ENCODE peak calls at places on chromosomes 1 and 21, in five cellular contexts. H is small intestine, M is D341Med, Q is HuH-7, Y is HT-29. B is an unnamed sample.

GRCh38 chr1:224377676-224378006 is 21.0 kb downstream of the CNIH4 start:
- DNase-seq in H (no peak), M (no peak), Q (no peak), Y (no peak), B (no peak)

GRCh38 chr1:201277441-201277840 is 5.9 kb upstream of the PKP1 start:
- DNase-seq in H (no peak), M (no peak), Q (no peak), Y (no peak), B (no peak)

GRCh38 chr21:34743285-34743684 is 74.5 kb downstream of the CLIC6 start:
- DNase-seq in H (no peak), M (no peak), Q (no peak), Y (no peak), B (no peak)

GRCh38 chr1:41915786-41916571 is 2.7 kb downstream of the HIVEP3 start:
- DNase-seq in H (peak), M (no peak), Q (no peak), Y (peak), B (no peak)

GRCh38 chr1:65395887-65396612 is 24.4 kb upstream of the LEPR start:
- DNase-seq in H (no peak), M (no peak), Q (no peak), Y (no peak), B (no peak)

GRCh38 chr1:86429830-86430229 is 5.9 kb downstream of the CLCA2 start:
- DNase-seq in H (no peak), M (no peak), Q (no peak), Y (peak), B (no peak)

GRCh38 chr1:58896211-58897183 is 112.7 kb upstream of the JUN start:
- DNase-seq in H (peak), M (no peak), Q (no peak), Y (peak), B (no peak)

GRCh38 chr1:201715351-201715750 is 113.6 kb upstream of the IPO9 start:
- DNase-seq in H (no peak), M (no peak), Q (no peak), Y (no peak), B (no peak)

GRCh38 chr1:170581041-170581440 is 49.1 kb downstream of the GORAB start:
- DNase-seq in H (no peak), M (no peak), Q (no peak), Y (no peak), B (no peak)

GRCh38 chr1:45304311-45305081 is 22.2 kb upstream of the HPDL start:
- DNase-seq in H (peak), M (no peak), Q (no peak), Y (no peak), B (no peak)

GRCh38 chr1:59554011-59554673 is 257.2 kb downstream of the FGGY start:
- DNase-seq in H (no peak), M (no peak), Q (no peak), Y (no peak), B (no peak)

GRCh38 chr1:163824490-163824889 is 502.7 kb downstream of the NUF2 start:
- DNase-seq in H (no peak), M (no peak), Q (no peak), Y (no peak), B (no peak)

GRCh38 chr1:112702420-112703261 is 4.3 kb downstream of the RHOC start:
- DNase-seq in H (no peak), M (no peak), Q (no peak), Y (no peak), B (no peak)

GRCh38 chr1:24022611-24023359 is 42.7 kb upstream of the SRSF10 start:
- DNase-seq in H (peak), M (no peak), Q (no peak), Y (peak), B (no peak)

GRCh38 chr21:24938592-24938991 is 668.7 kb downstream of the MRPL39 start:
- DNase-seq in H (no peak), M (no peak), Q (no peak), Y (no peak), B (no peak)

GRCh38 chr21:37413553-37414291 is 47.1 kb downstream of the DYRK1A start:
- DNase-seq in H (no peak), M (no peak), Q (no peak), Y (no peak), B (no peak)

GRCh38 chr1:50257029-50257428 is 148.3 kb downstream of the ELAVL4 start:
- DNase-seq in H (no peak), M (no peak), Q (no peak), Y (no peak), B (no peak)

GRCh38 chr1:38892976-38893375 is 11.6 kb upstream of the GJA9 start:
- DNase-seq in H (no peak), M (no peak), Q (no peak), Y (no peak), B (no peak)

GRCh38 chr1:226365831-226366231 is 42.1 kb downstream of the PARP1 start:
- DNase-seq in H (no peak), M (no peak), Q (no peak), Y (no peak), B (no peak)

GRCh38 chr1:247360991-247361721 is 29.5 kb upstream of the ZNF496 start:
- DNase-seq in H (no peak), M (no peak), Q (no peak), Y (no peak), B (no peak)

GRCh38 chr1:29810121-29811120 is 574.1 kb downstream of the PTPRU start:
- DNase-seq in H (no peak), M (peak), Q (no peak), Y (no peak), B (no peak)

B was measured in nucleus accumbens.